ENCODE peak calls at places on chromosomes 2 and 18, in eight cellular contexts. X is iris pigment epithelial cell, R is DND-41, E is GM12891, Z is AG09309, L is GM19239, K is left ventricle myocardium superior, H is A673. A is an unnamed sample.

GRCh38 chr2:201931955-201932354 is 101.7 kb upstream of the FZD7 start:
- DNase-seq in X (no peak), R (no peak), E (no peak), Z (peak), L (no peak), K (no peak), H (peak), A (no peak)

GRCh38 chr2:47867205-47867604 is 39.1 kb downstream of the FBXO11 start:
- DNase-seq in X (peak), R (no peak), E (no peak), Z (peak), L (no peak), K (no peak), H (peak), A (peak)

GRCh38 chr2:15316370-15316814 is 244.7 kb downstream of the NBAS start:
- DNase-seq in X (no peak), R (peak), E (no peak), Z (no peak), L (no peak), K (no peak), H (no peak), A (no peak)

GRCh38 chr18:7230646-7231349 is at the start of gene LRRC30:
- DNase-seq in X (no peak), R (no peak), E (no peak), Z (no peak), L (no peak), K (no peak), H (no peak), A (no peak)

GRCh38 chr2:41698787-41699422 is 348.9 kb upstream of the PKDCC start:
- DNase-seq in X (no peak), R (peak), E (no peak), Z (no peak), L (no peak), K (peak), H (peak), A (no peak)

GRCh38 chr18:58290059-58290747 is 246.2 kb downstream of the NEDD4L start:
- DNase-seq in X (peak), R (no peak), E (no peak), Z (no peak), L (no peak), K (no peak), H (no peak), A (no peak)

GRCh38 chr18:74944676-74945075 is 264.3 kb downstream of the PTGR3 start:
- DNase-seq in X (peak), R (no peak), E (no peak), Z (no peak), L (no peak), K (no peak), H (no peak), A (no peak)

GRCh38 chr18:64372850-64373249 is 224.0 kb upstream of the LINC00305 start:
- DNase-seq in X (no peak), R (no peak), E (no peak), Z (no peak), L (no peak), K (no peak), H (no peak), A (no peak)

GRCh38 chr2:12619975-12620374 is 96.8 kb upstream of the TRIB2 start:
- DNase-seq in X (peak), R (no peak), E (no peak), Z (peak), L (no peak), K (peak), H (peak), A (no peak)

GRCh38 chr2:130878316-130878715 is 41.6 kb downstream of the ARHGEF4 start:
- DNase-seq in X (no peak), R (no peak), E (no peak), Z (no peak), L (no peak), K (no peak), H (no peak), A (no peak)

GRCh38 chr2:191020742-191021381 is 6.9 kb upstream of the STAT1 start:
- DNase-seq in X (peak), R (peak), E (no peak), Z (peak), L (no peak), K (no peak), H (peak), A (peak)

GRCh38 chr2:196336715-196337617 is 165.6 kb upstream of the STK17B start:
- DNase-seq in X (peak), R (peak), E (no peak), Z (no peak), L (no peak), K (no peak), H (peak), A (peak)

GRCh38 chr2:263774-264492 is at the start of gene SH3YL1:
- DNase-seq in X (peak), R (no peak), E (peak), Z (no peak), L (peak), K (peak), H (peak), A (peak)

GRCh38 chr18:20960735-20961134 is 150.9 kb downstream of the ROCK1 start:
- DNase-seq in X (peak), R (no peak), E (no peak), Z (no peak), L (no peak), K (no peak), H (no peak), A (no peak)

GRCh38 chr18:9011431-9011830 is 91.1 kb upstream of the NDUFV2 start:
- DNase-seq in X (no peak), R (no peak), E (no peak), Z (no peak), L (no peak), K (no peak), H (no peak), A (no peak)

GRCh38 chr2:18792226-18792629 is 202.9 kb upstream of the NT5C1B start:
- DNase-seq in X (peak), R (no peak), E (no peak), Z (no peak), L (no peak), K (no peak), H (no peak), A (no peak)

GRCh38 chr2:38233231-38233983 is 143.7 kb downstream of the ATL2 start:
- DNase-seq in X (peak), R (no peak), E (no peak), Z (peak), L (no peak), K (no peak), H (peak), A (no peak)

GRCh38 chr18:68796936-68797690 is 767 bp upstream of the CCDC102B start:
- DNase-seq in X (peak), R (no peak), E (no peak), Z (peak), L (no peak), K (peak), H (peak), A (no peak)

GRCh38 chr2:65557616-65558573 is 125.5 kb upstream of the SPRED2 start:
- DNase-seq in X (no peak), R (no peak), E (no peak), Z (no peak), L (no peak), K (no peak), H (no peak), A (no peak)

GRCh38 chr2:188845692-188846091 is 128.5 kb upstream of the COL3A1 start:
- DNase-seq in X (peak), R (no peak), E (no peak), Z (no peak), L (no peak), K (no peak), H (no peak), A (no peak)

GRCh38 chr2:79929624-79930023 is 374.9 kb downstream of the LRRTM1 start:
- DNase-seq in X (no peak), R (no peak), E (no peak), Z (no peak), L (no peak), K (no peak), H (no peak), A (no peak)

GRCh38 chr2:45890094-45890646 is 238.7 kb downstream of the PRKCE start:
- DNase-seq in X (no peak), R (no peak), E (no peak), Z (no peak), L (no peak), K (no peak), H (no peak), A (no peak)

GRCh38 chr18:66048404-66048803 is 297.6 kb downstream of the CDH7 start:
- DNase-seq in X (no peak), R (no peak), E (no peak), Z (no peak), L (no peak), K (no peak), H (no peak), A (no peak)

GRCh38 chr2:144330951-144331651 is 188.8 kb downstream of the ZEB2 start:
- DNase-seq in X (peak), R (no peak), E (no peak), Z (no peak), L (no peak), K (no peak), H (no peak), A (peak)

GRCh38 chr2:2621855-2622254 is 290.8 kb upstream of the MYT1L start:
- DNase-seq in X (no peak), R (no peak), E (no peak), Z (no peak), L (no peak), K (no peak), H (no peak), A (peak)

GRCh38 chr2:185967335-185967734 is 228.7 kb downstream of the FSIP2 start:
- DNase-seq in X (no peak), R (no peak), E (no peak), Z (no peak), L (no peak), K (no peak), H (no peak), A (no peak)